ENCODE peak calls at places on chromosomes 7 and 10, in six cellular contexts. G, F, O, W, U and P are unnamed samples.

GRCh38 chr7:35036361-35037171 is 719 bp downstream of the DPY19L1 start:
- DNase-seq in G (peak), W (peak), F (peak), U (peak), O (peak), P (peak)

GRCh38 chr7:47474937-47475879 is 106.7 kb downstream of the TNS3 start:
- DNase-seq in G (peak), W (peak), U (peak), F (peak), O (peak), P (peak)

GRCh38 chr10:98481418-98481945 is 34.7 kb upstream of the HPS1 start:
- DNase-seq in U (no peak), W (no peak), O (no peak), F (no peak), G (no peak), P (no peak)

GRCh38 chr7:106394526-106394925 is 109.7 kb upstream of the NAMPT start:
- DNase-seq in W (no peak), G (no peak), O (no peak), F (no peak), U (no peak), P (no peak)

GRCh38 chr7:95798401-95798930 is 26.1 kb downstream of the DYNC1I1 start:
- DNase-seq in G (no peak), W (no peak), O (no peak), U (no peak), F (no peak), P (no peak)

GRCh38 chr10:98608417-98608816 is 161.7 kb upstream of the HPS1 start:
- DNase-seq in O (peak), F (no peak), W (no peak), G (no peak), U (no peak), P (peak)

GRCh38 chr10:132691711-132692153 is 94.2 kb downstream of the NKX6-2 start:
- DNase-seq in G (no peak), U (no peak), F (no peak), W (peak), O (no peak), P (no peak)

GRCh38 chr7:107269815-107270214 is 101.0 kb downstream of the HBP1 start:
- DNase-seq in U (no peak), O (no peak), F (no peak), W (no peak), G (no peak), P (no peak)

GRCh38 chr10:74947781-74948401 is 121.5 kb downstream of the KAT6B start:
- DNase-seq in O (peak), U (no peak), G (no peak), W (no peak), F (no peak), P (no peak)

GRCh38 chr7:23955600-23956149 is 245.7 kb downstream of the STK31 start:
- DNase-seq in U (no peak), W (no peak), F (no peak), O (no peak), G (no peak), P (no peak)

GRCh38 chr7:127256326-127256725 is 3.6 kb upstream of the GRM8 start:
- DNase-seq in F (no peak), U (no peak), G (no peak), O (no peak), W (no peak), P (no peak)

GRCh38 chr10:125812128-125812527 is 10.9 kb downstream of the UROS start:
- DNase-seq in W (no peak), U (no peak), G (peak), F (no peak), O (no peak), P (no peak)

GRCh38 chr10:1054684-1055083 is 1.5 kb upstream of the WDR37 start:
- DNase-seq in G (no peak), F (no peak), O (no peak), W (no peak), U (no peak), P (no peak)

GRCh38 chr7:28038175-28038855 is 142.3 kb downstream of the JAZF1 start:
- DNase-seq in U (no peak), G (no peak), F (no peak), O (no peak), W (no peak), P (no peak)

GRCh38 chr10:100729877-100730738 is 15.3 kb upstream of the PAX2 start:
- DNase-seq in G (no peak), U (no peak), O (no peak), W (peak), F (no peak), P (no peak)

GRCh38 chr7:81956520-81956919 is 186.7 kb upstream of the HGF start:
- DNase-seq in G (peak), O (no peak), U (no peak), W (no peak), F (no peak), P (no peak)

GRCh38 chr7:116455009-116455408 is 44.5 kb upstream of the CAV2 start:
- DNase-seq in W (no peak), G (no peak), F (no peak), U (no peak), O (no peak), P (no peak)

GRCh38 chr7:140542226-140542625 is 62.9 kb upstream of the MKRN1 start:
- DNase-seq in O (no peak), F (no peak), U (peak), W (peak), G (peak), P (no peak)

GRCh38 chr7:137874390-137874789 is 27.6 kb upstream of the DGKI start:
- DNase-seq in O (no peak), G (no peak), F (no peak), W (no peak), U (no peak), P (no peak)

GRCh38 chr7:129494041-129494440 is 8.3 kb upstream of the SMKR1 start:
- DNase-seq in W (no peak), G (no peak), U (no peak), F (no peak), O (no peak), P (no peak)

GRCh38 chr10:4347397-4347796 is 478.6 kb upstream of the AKR1E2 start:
- DNase-seq in O (no peak), U (no peak), F (no peak), W (no peak), G (no peak), P (no peak)

GRCh38 chr10:4346257-4346656 is 479.8 kb upstream of the AKR1E2 start:
- DNase-seq in O (no peak), G (no peak), F (no peak), W (no peak), U (no peak), P (no peak)

GRCh38 chr10:4343798-4344370 is 482.1 kb upstream of the AKR1E2 start:
- DNase-seq in U (no peak), O (no peak), W (no peak), G (no peak), F (no peak), P (no peak)

GRCh38 chr10:4344544-4344994 is 481.4 kb upstream of the AKR1E2 start:
- DNase-seq in U (peak), W (no peak), G (peak), O (peak), F (no peak), P (no peak)

DNA sequence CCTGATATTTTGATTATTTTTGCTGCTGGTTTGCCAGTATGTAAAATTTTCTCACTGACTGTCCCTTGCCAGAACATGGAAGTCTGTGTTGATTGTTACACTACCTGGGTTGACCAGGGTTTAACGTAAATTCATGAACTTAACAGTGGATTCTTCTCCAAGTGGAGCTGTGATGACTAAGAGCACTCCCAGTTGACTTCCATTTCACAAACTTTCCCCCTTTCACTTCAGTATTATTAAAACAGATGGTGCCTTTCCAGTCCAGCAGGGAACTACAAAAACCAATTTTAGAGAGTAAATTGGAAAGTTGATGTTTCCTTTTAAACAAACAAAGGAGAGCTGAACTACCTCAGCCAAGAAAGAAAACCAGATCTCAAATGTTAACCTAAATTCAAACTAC is 480.2 kb upstream of the AKR1E2 start:
- DNase-seq in W (no peak), G (no peak), F (no peak), U (no peak), O (no peak), P (no peak)
- H3K27ac ChIP-seq in W (no peak), G (peak), F (no peak), U (peak), O (peak), P (no peak)

DNA sequence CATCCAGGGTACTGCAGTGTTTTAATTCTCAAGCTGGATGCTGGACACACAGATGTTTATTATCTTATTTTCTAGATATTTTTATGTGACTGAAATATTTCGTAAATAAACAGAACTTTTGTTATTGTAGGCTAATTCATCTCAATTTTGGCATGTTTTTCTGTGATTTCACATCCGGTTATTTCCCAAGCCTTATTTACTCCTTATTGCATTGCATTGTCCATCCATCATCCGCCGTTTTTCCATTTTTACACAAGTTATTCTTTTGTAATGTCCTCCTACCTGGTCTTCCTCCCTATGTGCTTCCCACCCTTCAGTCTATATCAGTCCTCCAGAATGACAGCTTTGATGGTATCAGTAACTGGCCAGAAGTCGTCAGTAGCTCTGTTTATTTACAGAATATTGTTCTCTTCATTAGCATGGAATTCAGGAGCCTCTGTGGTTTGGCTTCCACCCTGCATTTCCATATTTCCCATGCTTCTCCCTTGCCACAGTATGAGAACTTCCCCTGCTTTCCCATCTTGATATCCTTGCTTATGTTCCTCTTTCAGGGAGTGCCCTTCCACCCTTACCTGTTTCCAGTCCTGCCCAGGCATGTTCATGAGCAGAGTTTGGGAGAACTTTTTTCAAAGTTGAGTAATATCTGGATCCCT is 16.1 kb downstream of the GNAI1 start:
- DNase-seq in O (no peak), F (no peak), W (no peak), U (no peak), G (no peak), P (no peak)
- H3K27ac ChIP-seq in O (no peak), F (no peak), W (no peak), U (peak), G (no peak), P (no peak)

GRCh38 chr10:79316671-79317431 is 30.4 kb upstream of the PPIF start:
- DNase-seq in U (no peak), G (no peak), W (peak), O (no peak), F (no peak), P (no peak)

GRCh38 chr10:79319372-79319771 is 27.9 kb upstream of the PPIF start:
- DNase-seq in O (no peak), G (no peak), U (no peak), F (no peak), W (peak), P (no peak)

GRCh38 chr10:79320785-79321493 is 26.3 kb upstream of the PPIF start:
- DNase-seq in O (no peak), G (peak), U (no peak), F (no peak), W (no peak), P (no peak)

GRCh38 chr10:79315602-79315920 is 31.7 kb upstream of the PPIF start:
- DNase-seq in O (no peak), W (no peak), G (no peak), U (no peak), F (no peak), P (no peak)

GRCh38 chr10:79318369-79318768 is 28.9 kb upstream of the PPIF start:
- DNase-seq in U (no peak), F (no peak), G (no peak), O (no peak), W (peak), P (no peak)
- H3K27ac ChIP-seq in U (peak), F (no peak), G (no peak), O (no peak), W (peak), P (no peak)

DNA sequence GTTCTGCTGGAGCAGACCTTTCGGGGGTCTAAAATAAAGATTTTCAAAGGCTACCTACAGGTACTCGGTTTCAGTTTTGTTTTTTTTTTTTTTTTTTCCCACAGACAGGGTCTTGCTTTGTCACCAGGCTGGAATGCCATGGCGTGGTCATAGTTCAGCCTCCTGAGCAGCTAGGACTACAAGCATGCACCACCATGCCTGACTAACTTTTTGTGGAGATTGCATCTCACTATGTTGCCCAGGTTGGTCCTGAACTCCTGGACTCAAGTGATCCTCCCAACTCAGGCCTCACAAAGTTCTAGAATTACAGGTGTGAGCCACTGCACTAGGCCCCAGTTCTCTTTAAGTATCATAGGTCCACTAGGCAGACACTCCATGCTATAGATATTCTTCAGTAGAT is 34.5 kb downstream of the BAMBI start:
- DNase-seq in U (no peak), O (no peak), W (no peak), F (no peak), G (no peak), P (no peak)
- H3K27ac ChIP-seq in U (no peak), O (no peak), W (no peak), F (no peak), G (no peak), P (no peak)

GRCh38 chr10:110512461-110513187 is 14.9 kb downstream of the DUSP5 start:
- DNase-seq in W (no peak), G (no peak), U (no peak), O (no peak), F (no peak), P (no peak)
- H3K27ac ChIP-seq in W (no peak), G (no peak), U (peak), O (no peak), F (no peak), P (no peak)

DNA sequence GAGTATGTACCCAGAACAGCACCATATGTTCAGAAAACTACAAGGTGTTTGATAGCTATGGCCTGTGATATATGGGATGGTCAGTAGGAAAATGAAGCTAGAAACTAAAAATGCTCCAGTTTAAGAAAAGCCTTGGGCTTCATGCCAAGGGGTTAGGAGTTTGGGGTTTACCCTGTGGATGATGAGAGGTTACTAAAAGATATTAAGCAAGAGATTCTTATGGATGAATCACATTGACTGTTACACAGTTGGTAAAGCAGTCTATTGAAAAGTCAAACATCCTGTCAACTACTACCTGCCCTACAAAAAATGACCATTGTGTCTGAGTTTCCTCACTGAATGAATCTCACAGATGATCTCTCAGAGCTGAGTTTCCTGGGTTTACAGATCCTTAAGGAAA is 166.2 kb upstream of the INHBA start:
- DNase-seq in U (no peak), G (no peak), O (no peak), W (no peak), F (no peak), P (no peak)
- H3K27ac ChIP-seq in U (no peak), G (no peak), O (no peak), W (no peak), F (no peak), P (no peak)

GRCh38 chr7:16232273-16232672 is 189.1 kb downstream of the CRPPA start:
- DNase-seq in G (no peak), U (no peak), F (no peak), W (no peak), O (no peak), P (no peak)

GRCh38 chr7:16234493-16235151 is 186.7 kb downstream of the CRPPA start:
- DNase-seq in W (no peak), F (no peak), G (no peak), U (no peak), O (no peak), P (no peak)

GRCh38 chr7:16235743-16236142 is 185.6 kb downstream of the CRPPA start:
- DNase-seq in F (no peak), O (no peak), U (no peak), W (no peak), G (no peak), P (no peak)

GRCh38 chr7:16233519-16233918 is 187.8 kb downstream of the CRPPA start:
- DNase-seq in U (no peak), O (no peak), W (no peak), F (no peak), G (no peak), P (no peak)

GRCh38 chr7:16235152-16235526 is 186.2 kb downstream of the CRPPA start:
- DNase-seq in O (no peak), G (no peak), U (no peak), W (no peak), F (no peak), P (no peak)
- H3K27ac ChIP-seq in O (no peak), G (no peak), U (no peak), W (no peak), F (no peak), P (no peak)

GRCh38 chr10:64773357-64773756 is 1252.2 kb downstream of the REEP3 start:
- DNase-seq in F (no peak), W (no peak), O (no peak), G (no peak), U (no peak), P (no peak)

GRCh38 chr10:64771253-64771652 is 1250.1 kb downstream of the REEP3 start:
- DNase-seq in O (no peak), G (no peak), U (no peak), W (no peak), F (no peak), P (no peak)
- H3K27ac ChIP-seq in O (no peak), G (no peak), U (no peak), W (no peak), F (no peak), P (no peak)

DNA sequence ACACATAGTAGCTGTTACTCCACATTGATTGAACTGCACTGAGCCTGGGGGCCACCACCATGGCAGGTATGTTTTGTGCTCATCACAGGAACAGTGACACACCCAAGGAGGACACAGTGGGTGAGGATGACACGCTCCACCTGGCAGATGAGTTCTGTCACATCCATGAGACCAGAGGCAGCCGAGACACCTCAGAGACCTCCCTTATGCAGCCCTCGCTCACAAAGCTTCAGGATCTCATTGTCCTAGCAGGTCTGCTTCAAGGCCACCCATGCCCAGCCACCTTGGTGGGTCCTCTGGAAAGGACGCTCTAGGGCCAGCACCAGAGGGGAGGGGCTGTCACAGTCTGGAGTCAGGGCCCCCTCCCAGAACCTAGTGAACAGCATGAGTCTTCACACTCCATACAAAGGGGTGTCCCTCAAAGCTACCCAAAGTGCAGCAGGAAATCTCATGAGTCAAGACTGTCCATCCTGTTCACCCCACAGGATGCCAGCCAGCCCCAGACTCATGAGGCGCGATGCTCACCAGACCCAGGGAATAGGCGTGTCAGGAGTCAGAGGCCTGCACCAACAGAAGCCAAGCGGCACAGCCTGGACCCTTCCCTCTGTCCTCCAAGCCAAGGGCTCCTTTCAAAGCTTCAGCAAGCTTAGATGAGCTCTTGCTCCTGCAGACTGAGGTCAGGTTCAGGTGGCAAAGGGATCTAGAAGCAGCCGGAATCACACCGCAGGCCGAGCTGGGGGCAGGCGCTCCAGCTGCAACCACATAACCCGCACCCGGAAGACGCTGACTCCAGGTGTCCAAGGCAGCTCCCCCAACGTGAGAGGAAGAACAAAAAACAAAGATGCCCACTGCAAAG is 9.6 kb downstream of the FAM53B start:
- DNase-seq in O (no peak), W (peak), G (no peak), F (no peak), U (no peak), P (no peak)
- H3K27ac ChIP-seq in O (peak), W (peak), G (no peak), F (no peak), U (peak), P (peak)

DNA sequence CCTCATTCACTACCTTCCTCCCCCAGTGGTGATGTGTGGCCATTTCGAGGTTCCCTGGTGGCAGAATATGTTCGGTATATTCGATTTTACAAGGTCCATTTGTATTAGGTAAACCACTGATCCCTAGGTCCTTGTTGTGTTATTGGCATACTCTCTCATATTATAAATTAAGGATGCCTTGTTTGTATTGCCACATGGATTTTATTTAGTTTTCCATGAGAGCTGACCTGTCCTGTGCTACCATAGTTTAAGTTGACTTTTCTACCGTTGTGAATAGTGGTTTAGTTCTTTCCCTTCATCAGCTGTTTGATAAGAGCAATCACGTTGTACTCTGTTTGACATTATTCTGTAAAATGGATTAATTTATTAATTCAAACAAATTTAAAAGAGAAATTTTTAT is 29.4 kb downstream of the ZNRF2 start:
- DNase-seq in U (no peak), O (no peak), G (no peak), F (no peak), W (no peak), P (no peak)
- H3K27ac ChIP-seq in U (peak), O (no peak), G (no peak), F (no peak), W (no peak), P (no peak)